ENCODE peak calls at places on chromosome 5, in six cellular contexts. O, X, E, N, D and U are unnamed samples.

GRCh38 chr5:89399553-89399952 is 516.6 kb upstream of the MEF2C start:
- DNase-seq in O (no peak), X (no peak), E (no peak), N (no peak), D (no peak), U (no peak)

GRCh38 chr5:126523818-126524522 is 71.0 kb downstream of the ALDH7A1 start:
- DNase-seq in O (no peak), X (no peak), E (no peak), N (no peak), D (no peak), U (no peak)

GRCh38 chr5:133891390-133891789 is 77.0 kb downstream of the C5orf15 start:
- DNase-seq in O (peak; percentile 44), X (no peak), E (no peak), N (no peak), D (no peak), U (no peak)

GRCh38 chr5:141001854-141002666 is 35.8 kb downstream of the PCDHAC2 start:
- DNase-seq in O (no peak), X (no peak), E (no peak), N (peak; percentile 55), D (no peak), U (no peak)

GRCh38 chr5:20286512-20286911 is 298.5 kb upstream of the CDH18 start:
- DNase-seq in O (no peak), X (no peak), E (no peak), N (no peak), D (no peak), U (no peak)

GRCh38 chr5:95862636-95863382 is 40.3 kb upstream of the GLRX start:
- DNase-seq in O (no peak), X (no peak), E (peak; percentile 10), N (peak; percentile 63), D (no peak), U (no peak)

GRCh38 chr5:43332401-43332800 is 19.2 kb upstream of the HMGCS1 start:
- DNase-seq in O (no peak), X (no peak), E (no peak), N (no peak), D (no peak), U (no peak)

GRCh38 chr5:89315194-89315593 is 432.2 kb upstream of the MEF2C start:
- DNase-seq in O (peak; percentile 76), X (peak; percentile 33), E (no peak), N (no peak), D (no peak), U (no peak)

GRCh38 chr5:39158127-39158593 is 61.2 kb downstream of the FYB1 start:
- DNase-seq in O (no peak), X (no peak), E (no peak), N (no peak), D (no peak), U (no peak)

GRCh38 chr5:34687269-34688011 is 31.3 kb downstream of the RAI14 start:
- DNase-seq in O (no peak), X (no peak), E (no peak), N (no peak), D (no peak), U (no peak)

GRCh38 chr5:31911291-31912265 is 262.5 kb downstream of the GOLPH3 start:
- DNase-seq in O (no peak), X (no peak), E (no peak), N (no peak), D (no peak), U (no peak)

GRCh38 chr5:69213513-69214215 is 21.0 kb upstream of the CDK7 start:
- DNase-seq in O (no peak), X (no peak), E (no peak), N (no peak), D (no peak), U (no peak)

GRCh38 chr5:176425791-176426190 is 9.5 kb upstream of the CLTB start:
- DNase-seq in O (no peak), X (no peak), E (no peak), N (no peak), D (no peak), U (no peak)

GRCh38 chr5:176425138-176425537 is 8.8 kb upstream of the CLTB start:
- DNase-seq in O (no peak), X (no peak), E (no peak), N (no peak), D (no peak), U (no peak)

GRCh38 chr5:176427971-176428370 is 11.6 kb upstream of the CLTB start:
- DNase-seq in O (no peak), X (no peak), E (no peak), N (no peak), D (no peak), U (no peak)

GRCh38 chr5:176420972-176421544 is 4.7 kb upstream of the CLTB start:
- DNase-seq in O (no peak), X (no peak), E (no peak), N (no peak), D (no peak), U (no peak)

GRCh38 chr5:176424181-176424580 is 7.8 kb upstream of the CLTB start:
- DNase-seq in O (no peak), X (no peak), E (no peak), N (no peak), D (no peak), U (no peak)
- H3K27ac ChIP-seq in O (no peak overlapping the region), X (no peak overlapping the region), E (no peak overlapping the region), N (no peak overlapping the region), D (no peak overlapping the region), U (no peak overlapping the region)

GRCh38 chr5:87887247-87887646 is 381.4 kb downstream of the TMEM161B start:
- DNase-seq in O (no peak), X (no peak), E (no peak), N (no peak), D (no peak), U (no peak)

GRCh38 chr5:87885727-87886126 is 382.9 kb downstream of the TMEM161B start:
- DNase-seq in O (no peak), X (no peak), E (no peak), N (no peak), D (no peak), U (no peak)

DNA sequence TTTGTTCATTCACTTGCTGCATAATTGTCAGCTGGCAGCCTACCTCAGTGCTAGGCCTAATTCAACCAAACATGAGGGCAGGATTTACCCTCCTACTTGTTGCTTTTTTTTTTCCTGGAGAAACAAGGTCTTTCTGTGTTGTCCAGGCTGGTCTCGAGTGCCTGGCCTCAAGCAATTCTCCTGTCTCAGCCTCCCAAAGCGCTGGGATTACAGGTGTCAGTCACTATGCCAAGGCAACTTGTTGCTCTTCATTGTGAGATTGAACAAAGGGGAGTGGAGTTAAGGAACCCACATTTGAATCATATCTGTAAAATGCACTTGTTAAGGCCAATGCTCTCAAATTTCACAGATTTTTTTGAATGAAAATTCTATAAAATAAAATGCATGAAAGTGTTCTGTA is 380.5 kb downstream of the TMEM161B start:
- DNase-seq in O (no peak), X (no peak), E (no peak), N (no peak), D (no peak), U (no peak)
- H3K27ac ChIP-seq in O (no peak overlapping the region), X (no peak overlapping the region), E (no peak overlapping the region), N (no peak overlapping the region), D (no peak overlapping the region), U (no peak overlapping the region)

DNA sequence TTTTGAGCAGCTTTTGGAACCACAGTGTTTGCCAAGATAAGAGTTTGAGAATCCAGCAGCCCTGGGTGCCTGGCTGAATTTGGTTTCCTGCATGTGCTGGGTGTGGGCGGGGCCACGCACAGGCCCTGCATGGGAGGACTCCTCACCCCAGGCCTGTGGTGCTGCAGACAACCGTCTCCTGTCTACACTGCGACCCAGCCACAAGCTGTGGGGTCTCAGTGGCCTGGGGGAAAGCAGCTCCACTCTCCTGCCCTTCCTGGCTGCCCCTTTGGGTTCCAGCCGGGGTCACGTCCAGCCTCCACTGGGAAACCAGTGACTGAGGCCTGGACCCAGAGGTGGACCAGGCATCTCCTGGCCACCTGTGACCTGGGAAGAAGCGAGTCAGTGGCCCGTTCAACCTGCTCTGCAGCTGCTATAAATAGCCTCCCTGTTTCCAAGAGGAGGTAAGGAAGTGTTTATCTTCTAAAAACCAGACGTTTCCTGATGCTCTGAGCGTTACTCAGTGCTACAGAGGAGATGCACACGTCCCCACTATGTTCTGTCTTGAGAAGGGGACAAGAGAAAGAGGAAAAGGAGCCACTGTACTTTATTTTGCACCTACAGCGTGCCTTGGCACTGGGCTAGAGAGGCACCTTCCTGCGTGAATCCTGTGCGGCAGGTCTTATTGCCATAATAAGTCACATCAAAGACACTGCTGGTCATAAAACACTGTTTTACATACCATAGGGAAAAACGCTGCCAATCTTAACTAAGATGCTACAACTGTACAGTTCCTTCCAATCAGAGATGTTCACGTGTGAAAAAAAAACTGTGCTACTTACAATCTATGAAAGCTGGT is 47.9 kb downstream of the NEURL1B start:
- DNase-seq in O (peak; percentile 83), X (no peak), E (peak; percentile 28), N (peak; percentile 21), D (no peak), U (no peak)
- H3K27ac ChIP-seq in O (no peak overlapping the region), X (no peak overlapping the region), E (no peak overlapping the region), N (peak overlapping the region; percentile 99), D (peak overlapping the region; percentile 19), U (no peak overlapping the region)

GRCh38 chr5:135743684-135744083 is 90.8 kb upstream of the SLC25A48 start:
- DNase-seq in O (no peak), X (no peak), E (no peak), N (peak; percentile 9), D (no peak), U (no peak)
- H3K27ac ChIP-seq in O (no peak overlapping the region), X (no peak overlapping the region), E (no peak overlapping the region), N (peak overlapping the region; percentile 80), D (no peak overlapping the region), U (no peak overlapping the region)

GRCh38 chr5:113053614-113054013 is 77.0 kb downstream of the DCP2 start:
- DNase-seq in O (no peak), X (peak; percentile 82), E (no peak), N (no peak), D (no peak), U (no peak)

GRCh38 chr5:113050606-113051391 is 74.2 kb downstream of the DCP2 start:
- DNase-seq in O (no peak), X (peak; percentile 54), E (peak; percentile 10), N (no peak), D (no peak), U (no peak)

GRCh38 chr5:113048931-113049330 is 72.3 kb downstream of the DCP2 start:
- DNase-seq in O (no peak), X (no peak), E (no peak), N (no peak), D (no peak), U (no peak)

GRCh38 chr5:113054899-113055298 is 78.3 kb downstream of the DCP2 start:
- DNase-seq in O (no peak), X (no peak), E (no peak), N (no peak), D (no peak), U (no peak)

DNA sequence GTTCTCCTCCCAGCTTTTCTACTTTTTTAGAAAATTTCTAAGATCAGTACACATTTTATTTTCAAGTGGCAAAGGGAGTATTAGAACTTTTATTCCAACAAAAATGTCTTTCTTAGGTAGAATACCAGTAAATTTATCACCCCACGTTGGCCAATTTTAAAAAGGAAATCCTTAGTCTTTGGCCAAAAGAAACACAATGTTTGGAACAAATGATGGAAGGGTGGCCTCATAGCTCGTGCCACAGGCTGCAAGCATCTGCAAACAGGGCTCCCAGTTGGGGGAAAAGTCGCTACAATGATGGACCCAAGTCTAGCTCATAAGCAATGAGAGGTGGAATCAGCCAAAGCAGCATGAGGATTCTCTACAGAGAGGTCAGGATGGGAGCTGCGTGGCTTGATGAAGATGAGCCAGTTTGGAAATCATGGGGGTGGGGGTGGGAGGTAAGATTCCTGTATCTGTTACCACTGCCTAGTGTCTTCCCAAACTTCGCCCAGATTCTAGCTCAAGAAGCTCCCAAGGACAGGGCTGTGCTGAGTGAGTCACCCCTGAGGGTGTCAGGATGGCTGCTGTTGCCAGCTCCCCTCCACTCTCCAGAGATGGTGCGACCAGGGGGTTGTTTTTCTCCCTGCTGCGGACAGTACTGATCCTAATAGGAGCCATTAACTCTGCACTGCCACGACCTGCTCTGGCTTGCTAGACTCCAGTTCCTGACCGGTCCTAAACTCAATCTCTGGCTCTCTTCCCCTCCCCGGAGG is 75.6 kb downstream of the DCP2 start:
- DNase-seq in O (no peak), X (peak; percentile 64), E (no peak), N (no peak), D (no peak), U (no peak)
- H3K27ac ChIP-seq in O (no peak overlapping the region), X (peak overlapping the region; percentile 9), E (no peak overlapping the region), N (no peak overlapping the region), D (no peak overlapping the region), U (no peak overlapping the region)